ENCODE peak calls at places on chromosomes 5 and 9, in eight cellular contexts. C is dorsolateral prefrontal cortex, W is SJSA1, D is pancreas, K is PC-9, F is left ventricle myocardium inferior, I is brain microvascular endothelial cell, G is SJCRH30. O is an unnamed sample.

GRCh38 chr9:35945341-35946018 is 12.5 kb downstream of the OR2S2 start:
- DNase-seq in C (peak), W (peak), D (peak), K (peak), F (peak), I (peak), G (peak), O (peak)

GRCh38 chr9:96009690-96010477 is 134.4 kb downstream of the ERCC6L2 start:
- DNase-seq in C (no peak), W (no peak), D (no peak), K (no peak), F (no peak), I (peak), G (no peak), O (no peak)

GRCh38 chr9:86368871-86369521 is 14.8 kb upstream of the TUT7 start:
- DNase-seq in C (no peak), W (no peak), D (no peak), K (no peak), F (no peak), I (peak), G (peak), O (no peak)

GRCh38 chr5:177189965-177190364 is 56.4 kb downstream of the NSD1 start:
- DNase-seq in C (no peak), W (no peak), D (no peak), K (no peak), F (no peak), I (no peak), G (no peak), O (no peak)

GRCh38 chr9:125532412-125532811 is 174.6 kb downstream of the MAPKAP1 start:
- DNase-seq in C (no peak), W (no peak), D (no peak), K (no peak), F (no peak), I (no peak), G (no peak), O (no peak)

GRCh38 chr5:29304555-29304954 is 1888.9 kb upstream of the CDH6 start:
- DNase-seq in C (no peak), W (no peak), D (no peak), K (no peak), F (no peak), I (no peak), G (no peak), O (no peak)

GRCh38 chr5:1228121-1228520 is 2.9 kb downstream of the SLC6A18 start:
- DNase-seq in C (no peak), W (no peak), D (no peak), K (no peak), F (no peak), I (no peak), G (peak), O (no peak)

GRCh38 chr9:72193478-72193881 is 44.2 kb downstream of the GDA start:
- DNase-seq in C (no peak), W (no peak), D (no peak), K (peak), F (no peak), I (no peak), G (no peak), O (no peak)

GRCh38 chr5:54362434-54362833 is 52.1 kb upstream of the ARL15 start:
- DNase-seq in C (no peak), W (no peak), D (no peak), K (no peak), F (no peak), I (no peak), G (no peak), O (no peak)

GRCh38 chr5:76337949-76338589 is 65.0 kb upstream of the IQGAP2 start:
- DNase-seq in C (no peak), W (peak), D (peak), K (peak), F (no peak), I (peak), G (peak), O (no peak)

GRCh38 chr5:9781882-9782281 is 151.7 kb upstream of the TAS2R1 start:
- DNase-seq in C (no peak), W (no peak), D (no peak), K (no peak), F (no peak), I (no peak), G (no peak), O (no peak)

GRCh38 chr5:176793343-176793699 is 17.0 kb upstream of the UNC5A start:
- DNase-seq in C (peak), W (no peak), D (no peak), K (peak), F (no peak), I (no peak), G (no peak), O (no peak)

GRCh38 chr5:10320793-10321192 is 13.1 kb upstream of the CMBL start:
- DNase-seq in C (no peak), W (no peak), D (no peak), K (no peak), F (no peak), I (no peak), G (no peak), O (no peak)

GRCh38 chr5:84303315-84303714 is 81.4 kb downstream of the EDIL3 start:
- DNase-seq in C (no peak), W (no peak), D (no peak), K (no peak), F (no peak), I (no peak), G (no peak), O (no peak)

GRCh38 chr9:137114613-137115393 is at the start of gene DPP7:
- DNase-seq in C (peak), W (no peak), D (peak), K (peak), F (peak), I (no peak), G (peak), O (peak)

GRCh38 chr5:123089572-123089970 is 530 bp downstream of the PRDM6 start:
- DNase-seq in C (no peak), W (no peak), D (no peak), K (no peak), F (peak), I (peak), G (peak), O (no peak)

GRCh38 chr5:115461506-115462290 is 82.9 kb downstream of the FEM1C start:
- DNase-seq in C (no peak), W (peak), D (no peak), K (peak), F (no peak), I (peak), G (peak), O (no peak)

GRCh38 chr9:14147738-14148137 is 166.2 kb downstream of the NFIB start:
- DNase-seq in C (no peak), W (no peak), D (no peak), K (no peak), F (no peak), I (no peak), G (no peak), O (no peak)

GRCh38 chr9:4713849-4714248 is 27.2 kb downstream of the AK3 start:
- DNase-seq in C (no peak), W (no peak), D (no peak), K (no peak), F (no peak), I (no peak), G (no peak), O (no peak)

GRCh38 chr5:11166906-11167305 is 405.9 kb upstream of the DAP start:
- DNase-seq in C (no peak), W (no peak), D (no peak), K (no peak), F (no peak), I (no peak), G (no peak), O (no peak)

GRCh38 chr9:115672477-115673316 is 480.9 kb upstream of the PAPPA start:
- DNase-seq in C (no peak), W (peak), D (no peak), K (peak), F (no peak), I (peak), G (peak), O (no peak)

GRCh38 chr5:10372726-10373709 is 19.5 kb downstream of the MARCHF6 start:
- DNase-seq in C (no peak), W (no peak), D (no peak), K (no peak), F (no peak), I (no peak), G (no peak), O (no peak)

GRCh38 chr9:21770877-21771560 is 31.4 kb upstream of the MTAP start:
- DNase-seq in C (no peak), W (no peak), D (no peak), K (no peak), F (no peak), I (peak), G (no peak), O (no peak)

GRCh38 chr9:114691046-114691955 is 9.3 kb upstream of the TEX48 start:
- DNase-seq in C (peak), W (peak), D (no peak), K (peak), F (no peak), I (peak), G (peak), O (no peak)

GRCh38 chr9:81028504-81028903 is 660.8 kb downstream of the TLE1 start:
- DNase-seq in C (no peak), W (peak), D (no peak), K (peak), F (no peak), I (peak), G (peak), O (no peak)

GRCh38 chr9:79664375-79664825 is 92.6 kb downstream of the TLE4 start:
- DNase-seq in C (no peak), W (no peak), D (no peak), K (no peak), F (no peak), I (no peak), G (no peak), O (no peak)

GRCh38 chr9:12604154-12604825 is 88.9 kb upstream of the TYRP1 start:
- DNase-seq in C (no peak), W (no peak), D (no peak), K (peak), F (no peak), I (peak), G (peak), O (no peak)

GRCh38 chr9:105994970-105995369 is 300.6 kb downstream of the TMEM38B start:
- DNase-seq in C (peak), W (no peak), D (no peak), K (no peak), F (no peak), I (peak), G (peak), O (no peak)

GRCh38 chr5:168931638-168932345 is 352.6 kb upstream of the PANK3 start:
- DNase-seq in C (no peak), W (no peak), D (no peak), K (no peak), F (no peak), I (peak), G (no peak), O (peak)

GRCh38 chr9:37908283-37908682 is 4.4 kb upstream of the SLC25A51 start:
- DNase-seq in C (no peak), W (no peak), D (no peak), K (no peak), F (no peak), I (no peak), G (no peak), O (peak)

GRCh38 chr5:86917117-86917579 is 299.4 kb downstream of the COX7C start:
- DNase-seq in C (no peak), W (no peak), D (no peak), K (peak), F (no peak), I (peak), G (peak), O (no peak)

DNA sequence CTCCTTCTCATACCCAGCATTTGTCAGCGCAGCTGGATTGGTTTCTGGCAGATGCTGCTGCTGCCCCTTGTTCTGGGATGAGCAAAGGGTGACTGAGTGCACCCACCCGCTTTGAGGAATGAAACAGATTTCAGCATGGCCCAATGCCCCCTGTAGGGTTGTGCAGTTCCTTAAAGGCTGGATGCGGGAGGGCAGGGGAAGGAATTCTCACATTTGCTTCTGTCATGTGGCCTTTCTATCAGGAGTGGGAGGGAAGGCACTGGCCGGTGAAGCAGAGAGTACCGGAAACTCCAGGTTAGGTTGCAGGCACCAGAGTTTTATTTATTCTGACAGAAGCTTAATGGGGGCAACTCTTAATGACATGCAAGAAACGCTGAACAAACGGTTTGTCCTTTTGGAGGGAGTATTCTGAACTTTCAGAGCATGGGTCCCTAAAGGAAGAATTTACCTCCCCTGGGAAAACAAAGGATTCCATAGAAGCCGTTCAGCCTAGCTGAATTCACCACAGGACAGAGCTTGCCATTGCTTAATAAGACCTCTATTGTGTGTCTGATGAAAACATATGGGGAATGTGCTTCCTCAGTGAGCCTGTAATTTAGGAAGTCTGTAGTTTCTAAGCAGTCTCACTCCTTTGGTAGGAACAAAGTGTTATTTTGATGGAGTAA is 44.1 kb upstream of the EQTN start:
- DNase-seq in C (no peak), W (no peak), D (no peak), K (no peak), F (no peak), I (no peak), G (no peak), O (no peak)
- H3K27ac ChIP-seq in C (peak), W (no peak), D (no peak), K (no peak), F (no peak), I (no peak), G (no peak), O (no peak)

DNA sequence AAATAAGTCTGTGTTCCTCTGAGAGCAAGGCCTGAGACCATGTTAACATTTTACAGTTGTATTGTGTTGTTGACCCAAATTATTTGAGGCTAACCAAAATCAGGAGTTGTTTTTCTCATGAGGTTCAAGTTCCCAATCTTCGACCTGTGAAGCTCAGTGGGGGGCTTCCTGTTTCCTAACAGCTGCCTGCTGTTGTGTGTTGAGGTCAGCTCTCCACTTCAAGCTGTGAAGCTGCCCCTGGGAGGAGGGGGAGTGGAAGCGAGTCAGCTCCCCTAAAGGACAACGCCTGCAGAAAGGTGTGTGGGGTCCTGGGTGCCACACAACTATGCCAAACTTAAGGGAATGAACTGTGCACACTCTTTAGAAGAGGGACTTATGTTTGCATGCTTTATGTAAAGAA is 295.5 kb downstream of the IRX1 start:
- DNase-seq in C (no peak), W (no peak), D (no peak), K (no peak), F (no peak), I (no peak), G (peak), O (no peak)
- H3K4me3 ChIP-seq in C (no peak), W (no peak), D (no peak), K (no peak), F (no peak), I (no peak), G (no peak), O (no peak)

GRCh38 chr9:122252796-122253195 is 11.8 kb downstream of the RBM18 start:
- DNase-seq in C (no peak), W (no peak), D (no peak), K (no peak), F (no peak), I (no peak), G (no peak), O (no peak)
- H3K27ac ChIP-seq in C (peak), W (peak), D (no peak), K (no peak), F (peak), I (no peak), G (no peak), O (no peak)

DNA sequence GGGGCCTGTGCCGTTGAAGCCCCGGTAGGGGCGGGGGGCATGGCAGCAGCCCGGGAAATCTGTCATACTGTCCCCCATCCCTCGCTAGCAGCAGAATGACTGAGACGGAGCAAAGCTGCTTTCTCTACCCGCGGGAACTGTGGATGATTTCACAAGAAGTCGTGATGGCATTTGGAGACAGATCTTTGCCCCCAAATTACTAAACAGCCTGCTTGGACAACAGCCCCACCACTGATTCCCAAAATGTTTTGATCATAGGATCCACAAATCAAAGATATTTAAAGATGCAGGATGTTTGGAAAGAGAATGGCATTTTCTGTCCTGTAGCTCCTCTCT is 216.6 kb downstream of the PDZD2 start:
- DNase-seq in C (no peak), W (no peak), D (no peak), K (no peak), F (no peak), I (no peak), G (no peak), O (no peak)
- H3K4me3 ChIP-seq in C (peak), W (peak), D (peak), K (no peak), F (peak), I (peak), G (no peak), O (peak)

GRCh38 chr5:132422720-132423442 is 53.4 kb downstream of the SLC22A5 start:
- DNase-seq in C (no peak), W (no peak), D (peak), K (no peak), F (peak), I (peak), G (no peak), O (peak)

GRCh38 chr5:132425009-132425937 is 55.8 kb downstream of the SLC22A5 start:
- DNase-seq in C (no peak), W (peak), D (no peak), K (no peak), F (no peak), I (peak), G (no peak), O (peak)

GRCh38 chr5:132423443-132423898 is 54.0 kb downstream of the SLC22A5 start:
- DNase-seq in C (no peak), W (no peak), D (no peak), K (no peak), F (no peak), I (no peak), G (no peak), O (peak)

GRCh38 chr5:132425975-132426524 is 56.5 kb downstream of the SLC22A5 start:
- DNase-seq in C (no peak), W (no peak), D (no peak), K (no peak), F (no peak), I (no peak), G (no peak), O (peak)

DNA sequence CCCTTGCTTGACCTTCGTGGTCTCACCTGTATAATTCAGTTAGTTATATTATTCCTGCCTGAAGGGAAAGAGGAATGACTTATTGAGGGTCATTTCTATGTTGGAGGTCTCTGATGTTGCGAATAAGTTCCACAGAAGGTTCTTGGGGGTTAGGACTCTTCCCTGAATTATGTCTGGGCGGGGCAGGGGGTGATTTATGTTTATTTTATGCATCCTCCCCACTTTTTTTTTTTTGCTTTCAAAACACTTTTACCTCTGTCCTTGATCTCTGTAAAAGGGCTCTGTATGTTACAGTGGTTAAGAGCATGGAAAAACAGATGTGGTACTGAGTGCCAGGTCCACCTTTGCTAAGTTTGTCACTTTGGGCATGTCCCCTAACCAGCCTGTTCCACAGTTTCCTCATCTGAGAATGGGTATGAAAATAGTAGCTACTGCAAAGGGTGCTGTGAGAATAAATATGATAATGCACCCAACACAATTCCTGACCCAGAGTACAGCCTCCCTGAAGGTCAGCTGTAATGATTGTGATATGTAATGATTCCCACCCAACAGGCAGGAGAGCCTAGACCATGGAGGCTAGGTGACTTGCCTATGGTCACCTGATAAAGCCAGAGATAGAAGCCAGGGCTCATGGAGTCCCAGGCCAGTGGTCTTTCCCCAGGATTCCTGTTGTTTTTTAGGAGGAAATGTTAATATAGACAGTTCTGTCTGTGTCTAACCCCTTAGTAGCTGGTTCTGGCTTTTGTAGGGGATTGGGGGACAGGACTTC is 54.8 kb downstream of the SLC22A5 start:
- DNase-seq in C (no peak), W (no peak), D (no peak), K (no peak), F (no peak), I (no peak), G (no peak), O (no peak)
- H3K27ac ChIP-seq in C (no peak), W (no peak), D (no peak), K (no peak), F (peak), I (no peak), G (no peak), O (no peak)

DNA sequence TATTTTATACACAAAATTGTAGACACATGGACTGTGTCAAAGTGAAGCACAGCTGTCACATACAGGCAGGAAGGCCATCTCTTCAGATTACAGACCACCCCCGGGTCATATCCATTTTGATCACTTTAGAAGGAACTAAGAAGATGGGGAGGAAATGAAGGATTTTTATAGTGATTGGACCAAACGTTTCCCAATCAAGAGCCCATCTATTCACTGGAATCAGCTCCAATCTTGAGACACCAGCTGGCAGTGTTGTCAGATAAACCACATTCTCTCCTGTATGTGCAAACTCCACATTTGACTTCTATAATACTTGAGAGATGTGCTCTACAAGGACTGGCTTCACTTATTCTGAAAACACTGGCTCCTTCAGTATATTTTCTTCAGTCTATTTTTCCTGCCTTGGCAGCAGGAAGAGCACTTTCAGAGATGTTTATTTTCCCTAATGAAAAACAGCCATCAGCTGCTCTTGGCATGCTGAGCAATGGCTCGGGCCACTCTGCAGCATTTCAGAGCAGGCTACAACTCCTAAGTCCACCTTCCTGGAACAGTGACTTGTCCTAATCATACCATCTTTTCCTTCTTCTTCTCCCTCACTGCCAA is 96.8 kb upstream of the FSTL4 start:
- DNase-seq in C (no peak), W (no peak), D (no peak), K (no peak), F (no peak), I (no peak), G (peak), O (no peak)
- H3K4me3 ChIP-seq in C (no peak), W (no peak), D (no peak), K (no peak), F (no peak), I (no peak), G (no peak), O (no peak)

O was measured in right atrium auricular region.